ENCODE peak calls at places on chromosome 4, in four cellular contexts. Q is hypothalamus, K is GM10248, B is RPMI8226. D is an unnamed sample.

GRCh38 chr4:138310498-138310897 is 68.3 kb upstream of the SLC7A11 start:
- DNase-seq in K (no peak), Q (no peak), B (no peak), D (no peak)

GRCh38 chr4:88107406-88108107 is 50.9 kb downstream of the ABCG2 start:
- DNase-seq in K (no peak), B (peak; percentile 71), Q (no peak), D (no peak)

GRCh38 chr4:138181288-138181687 is 60.9 kb downstream of the SLC7A11 start:
- DNase-seq in K (no peak), B (no peak), Q (no peak), D (no peak)

GRCh38 chr4:116180056-116180690 is 905.2 kb downstream of the TRAM1L1 start:
- DNase-seq in Q (no peak), K (peak; percentile 12), B (no peak), D (peak; percentile 8)

GRCh38 chr4:76090241-76090691 is 15.8 kb downstream of the ART3 start:
- DNase-seq in K (peak; percentile 41), B (peak; percentile 39), Q (no peak), D (peak; percentile 31)

GRCh38 chr4:156594619-156595018 is 377.0 kb downstream of the PDGFC start:
- DNase-seq in Q (no peak), K (no peak), B (peak; percentile 4), D (no peak)

GRCh38 chr4:3747582-3747906 is 18.6 kb upstream of the ADRA2C start:
- DNase-seq in Q (no peak), B (no peak), K (no peak), D (no peak)

GRCh38 chr4:145234086-145234694 is 53.8 kb upstream of the OTUD4 start:
- DNase-seq in Q (no peak), K (peak; percentile 70), B (peak; percentile 70), D (peak; percentile 65)

GRCh38 chr4:40334591-40335507 is at the start of gene CHRNA9:
- DNase-seq in K (no peak), B (no peak), Q (no peak), D (no peak)

GRCh38 chr4:40749717-40750460 is at the start of gene NSUN7:
- DNase-seq in B (no peak), Q (no peak), K (peak; percentile 39), D (peak; percentile 47)

GRCh38 chr4:174828845-174829701 is at the start of gene GLRA3:
- DNase-seq in K (peak; percentile 13), B (peak; percentile 44), Q (peak; percentile 13), D (peak; percentile 6)

GRCh38 chr4:2246384-2247127 is 4.6 kb upstream of the HAUS3 start:
- DNase-seq in K (peak; percentile 5), B (no peak), Q (no peak), D (peak; percentile 9)

GRCh38 chr4:77156912-77157858 is at the start of gene CCNG2:
- DNase-seq in Q (peak; percentile 96), K (peak; percentile 77), B (peak; percentile 82), D (peak; percentile 82)

GRCh38 chr4:74376888-74377483 is 12.0 kb downstream of the EREG start:
- DNase-seq in B (peak; percentile 25), K (peak; percentile 41), Q (no peak), D (peak; percentile 45)

GRCh38 chr4:34766935-34767859 is 1477.1 kb downstream of the ARAP2 start:
- DNase-seq in B (no peak), K (no peak), Q (no peak), D (no peak)

GRCh38 chr4:118942465-118942864 is 53.8 kb downstream of the SYNPO2 start:
- DNase-seq in B (no peak), Q (no peak), K (no peak), D (no peak)

GRCh38 chr4:8723222-8723980 is 130.8 kb downstream of the CPZ start:
- DNase-seq in B (no peak), Q (no peak), K (no peak), D (no peak)

GRCh38 chr4:189787216-189788031 is 153.2 kb upstream of the FRG1 start:
- DNase-seq in K (no peak), Q (no peak), B (no peak), D (no peak)

GRCh38 chr4:155972098-155972497 is 18.4 kb upstream of the CTSO start:
- DNase-seq in Q (no peak), K (no peak), B (peak; percentile 7), D (no peak)

GRCh38 chr4:76179398-76180318 is 31.5 kb upstream of the NUP54 start:
- DNase-seq in B (peak; percentile 78), Q (peak; percentile 49), K (peak; percentile 77), D (peak; percentile 74)

GRCh38 chr4:173301518-173302201 is 32.5 kb downstream of the HMGB2 start:
- DNase-seq in K (peak; percentile 36), B (peak; percentile 28), Q (no peak), D (peak; percentile 33)

GRCh38 chr4:167775374-167775773 is 317.0 kb upstream of the ANXA10 start:
- DNase-seq in K (no peak), Q (no peak), B (no peak), D (no peak)

GRCh38 chr4:53193111-53193510 is 172.8 kb downstream of the SCFD2 start:
- DNase-seq in Q (no peak), K (no peak), B (no peak), D (no peak)

GRCh38 chr4:86670739-86671138 is 76.6 kb downstream of the PTPN13 start:
- DNase-seq in Q (no peak), B (no peak), K (no peak), D (no peak)

GRCh38 chr4:105059337-105059736 is 87.3 kb upstream of the TET2 start:
- DNase-seq in K (peak; percentile 34), B (no peak), Q (no peak), D (peak; percentile 38)

GRCh38 chr4:41622816-41623215 is 84.9 kb downstream of the LIMCH1 start:
- DNase-seq in Q (no peak), B (no peak), K (no peak), D (no peak)

GRCh38 chr4:108903464-108904221 is 140.8 kb upstream of the ETNPPL start:
- DNase-seq in Q (no peak), K (no peak), B (no peak), D (no peak)

GRCh38 chr4:124940387-124940786 is 227.9 kb upstream of the ANKRD50 start:
- DNase-seq in Q (no peak), B (no peak), K (no peak), D (no peak)

GRCh38 chr4:67700119-67700873 is 659 bp downstream of the UBA6 start:
- DNase-seq in Q (no peak), K (peak; percentile 40), B (peak; percentile 64), D (peak; percentile 30)

D was measured in GM20000.